ENCODE peak calls at places on chromosomes 1 and 21, in eight cellular contexts. H is T-cell; D is fibroblast of lung; O is NCI-H526 treated with DMSO at 0.1 percent for 48 hours; F is substantia nigra; X is Right ventricle myocardium inferior; Q is stimulated activated CD4-positive, alpha-beta T cell treated with anti-CD3 and anti-CD28 coated beads, TNF-alpha, amount 100 ng/mL, for 4 hours; M is HEK293T. S is an unnamed sample.

GRCh38 chr21:26169061-26169610 is 1.4 kb downstream of the APP start:
- DNase-seq in H (peak; percentile 56), D (peak; percentile 77), O (peak; percentile 68), F (peak; percentile 55), X (no peak), Q (peak; percentile 18), M (peak; percentile 73), S (peak; percentile 1)

GRCh38 chr1:25806418-25806817 is 6.4 kb downstream of the SELENON start:
- DNase-seq in H (no peak), D (peak; percentile 72), O (no peak), F (peak; percentile 28), X (no peak), Q (no peak), M (no peak), S (no peak)

GRCh38 chr1:100142343-100142742 is 9.4 kb downstream of the TRMT13 start:
- DNase-seq in H (no peak), D (no peak), O (no peak), F (no peak), X (no peak), Q (no peak), M (no peak), S (no peak)

GRCh38 chr1:57826535-57826934 is 402.7 kb upstream of the DAB1 start:
- DNase-seq in H (no peak), D (no peak), O (no peak), F (no peak), X (no peak), Q (no peak), M (no peak), S (no peak)

GRCh38 chr1:81458186-81458585 is 342.5 kb upstream of the ADGRL2 start:
- DNase-seq in H (no peak), D (no peak), O (no peak), F (no peak), X (no peak), Q (no peak), M (no peak), S (no peak)

GRCh38 chr1:180235502-180236239 is 5.6 kb downstream of the LHX4 start:
- DNase-seq in H (no peak), D (no peak), O (peak; percentile 77), F (no peak), X (no peak), Q (no peak), M (no peak), S (no peak)

GRCh38 chr1:240999826-241000225 is 357.2 kb downstream of the RGS7 start:
- DNase-seq in H (no peak), D (no peak), O (no peak), F (no peak), X (no peak), Q (no peak), M (no peak), S (no peak)

GRCh38 chr1:88936223-88936523 is 44.8 kb upstream of the GTF2B start:
- DNase-seq in H (no peak), D (no peak), O (no peak), F (no peak), X (no peak), Q (no peak), M (no peak), S (no peak)

GRCh38 chr1:178037510-178038253 is 56.2 kb upstream of the RASAL2 start:
- DNase-seq in H (peak; percentile 20), D (peak; percentile 81), O (peak; percentile 74), F (peak; percentile 85), X (peak; percentile 94), Q (no peak), M (peak; percentile 38), S (no peak)

GRCh38 chr1:232306269-232306911 is 323.5 kb downstream of the SIPA1L2 start:
- DNase-seq in H (no peak), D (no peak), O (no peak), F (peak; percentile 7), X (no peak), Q (no peak), M (peak; percentile 35), S (no peak)

GRCh38 chr21:35324372-35325220 is 275.5 kb upstream of the RUNX1 start:
- DNase-seq in H (no peak), D (peak; percentile 82), O (no peak), F (no peak), X (no peak), Q (no peak), M (no peak), S (no peak)

GRCh38 chr1:81509619-81510018 is 291.1 kb upstream of the ADGRL2 start:
- DNase-seq in H (no peak), D (peak; percentile 25), O (peak; percentile 39), F (no peak), X (no peak), Q (no peak), M (no peak), S (no peak)

GRCh38 chr1:8908388-8909151 is 30.1 kb upstream of the ENO1 start:
- DNase-seq in H (no peak), D (no peak), O (no peak), F (no peak), X (no peak), Q (no peak), M (no peak), S (no peak)

GRCh38 chr21:43370888-43371570 is 55.9 kb downstream of the SIK1 start:
- DNase-seq in H (no peak), D (no peak), O (no peak), F (no peak), X (no peak), Q (no peak), M (no peak), S (no peak)

GRCh38 chr21:41894922-41895557 is 15.9 kb upstream of the PRDM15 start:
- DNase-seq in H (no peak), D (peak; percentile 76), O (no peak), F (no peak), X (no peak), Q (no peak), M (no peak), S (no peak)

GRCh38 chr1:238111081-238111480 is 220.4 kb upstream of the ZP4 start:
- DNase-seq in H (no peak), D (no peak), O (no peak), F (no peak), X (no peak), Q (no peak), M (no peak), S (no peak)

GRCh38 chr21:45873866-45874265 is 107.7 kb upstream of the COL6A1 start:
- DNase-seq in H (no peak), D (no peak), O (no peak), F (no peak), X (no peak), Q (no peak), M (no peak), S (no peak)

GRCh38 chr1:235781807-235782206 is 84.9 kb downstream of the LYST start:
- DNase-seq in H (no peak), D (no peak), O (no peak), F (no peak), X (no peak), Q (no peak), M (no peak), S (no peak)

GRCh38 chr1:25082216-25082899 is 149.9 kb downstream of the SYF2 start:
- DNase-seq in H (no peak), D (no peak), O (no peak), F (no peak), X (no peak), Q (no peak), M (no peak), S (no peak)

GRCh38 chr1:26360051-26360806 is 6.3 kb upstream of the CRYBG2 start:
- DNase-seq in H (peak; percentile 30), D (no peak), O (no peak), F (no peak), X (no peak), Q (no peak), M (no peak), S (peak; percentile 28)

GRCh38 chr1:115670476-115671175 is 28.9 kb downstream of the VANGL1 start:
- DNase-seq in H (no peak), D (peak; percentile 61), O (peak; percentile 92), F (no peak), X (no peak), Q (no peak), M (no peak), S (peak; percentile 25)

GRCh38 chr1:108816049-108816882 is 40.6 kb downstream of the AKNAD1 start:
- DNase-seq in H (no peak), D (peak; percentile 98), O (no peak), F (peak; percentile 74), X (peak; percentile 87), Q (no peak), M (peak; percentile 60), S (no peak)

GRCh38 chr21:36706482-36706852 is 7.6 kb downstream of the SIM2 start:
- DNase-seq in H (no peak), D (no peak), O (no peak), F (no peak), X (no peak), Q (no peak), M (no peak), S (no peak)

S was measured in immature natural killer cell.